ENCODE peak calls at places on chromosomes 13 and 19, in nine cellular contexts. One of them, this sample, is unnamed.

GRCh38 chr13:113216165-113217056 is 7.0 kb downstream of the CUL4A start:
- DNase-seq in stimulated activated naive CD4-positive, alpha-beta T cell treated with Interleukin-2 at 50 U/mL for 16 hours: no peak
- DNase-seq in hepatocyte: peak
- DNase-seq in omental fat pad: no peak
- DNase-seq in anterior cingulate cortex: no peak
- DNase-seq in stimulated activated CD4-positive, alpha-beta T cell treated with anti-CD3 and anti-CD28 coated beads, Interleukin-1b, Interleukin-23, amount 100 ng/mL, for 24 hours: no peak
- DNase-seq in iPS DF 19.7: no peak
- DNase-seq in Peyer's patch: no peak
- DNase-seq in AG08395: peak
- DNase-seq in this sample: no peak

GRCh38 chr19:50646074-50646807 is 3.0 kb upstream of the C19orf81 start:
- DNase-seq in stimulated activated naive CD4-positive, alpha-beta T cell treated with Interleukin-2 at 50 U/mL for 16 hours: no peak
- DNase-seq in hepatocyte: peak
- DNase-seq in omental fat pad: no peak
- DNase-seq in anterior cingulate cortex: no peak
- DNase-seq in stimulated activated CD4-positive, alpha-beta T cell treated with anti-CD3 and anti-CD28 coated beads, Interleukin-1b, Interleukin-23, amount 100 ng/mL, for 24 hours: no peak
- DNase-seq in iPS DF 19.7: no peak
- DNase-seq in Peyer's patch: no peak
- DNase-seq in AG08395: peak
- DNase-seq in this sample: no peak

GRCh38 chr13:100668408-100668807 is 6.2 kb downstream of the TMTC4 start:
- DNase-seq in stimulated activated naive CD4-positive, alpha-beta T cell treated with Interleukin-2 at 50 U/mL for 16 hours: no peak
- DNase-seq in hepatocyte: no peak
- DNase-seq in omental fat pad: no peak
- DNase-seq in anterior cingulate cortex: no peak
- DNase-seq in stimulated activated CD4-positive, alpha-beta T cell treated with anti-CD3 and anti-CD28 coated beads, Interleukin-1b, Interleukin-23, amount 100 ng/mL, for 24 hours: no peak
- DNase-seq in iPS DF 19.7: no peak
- DNase-seq in Peyer's patch: no peak
- DNase-seq in AG08395: peak
- DNase-seq in this sample: no peak

GRCh38 chr13:28705734-28706133 is 13.0 kb downstream of the SLC46A3 start:
- DNase-seq in stimulated activated naive CD4-positive, alpha-beta T cell treated with Interleukin-2 at 50 U/mL for 16 hours: no peak
- DNase-seq in hepatocyte: no peak
- DNase-seq in omental fat pad: no peak
- DNase-seq in anterior cingulate cortex: no peak
- DNase-seq in stimulated activated CD4-positive, alpha-beta T cell treated with anti-CD3 and anti-CD28 coated beads, Interleukin-1b, Interleukin-23, amount 100 ng/mL, for 24 hours: no peak
- DNase-seq in iPS DF 19.7: no peak
- DNase-seq in Peyer's patch: no peak
- DNase-seq in AG08395: no peak
- DNase-seq in this sample: no peak

GRCh38 chr19:34985249-34986022 is 14.7 kb upstream of the GRAMD1A start:
- DNase-seq in stimulated activated naive CD4-positive, alpha-beta T cell treated with Interleukin-2 at 50 U/mL for 16 hours: no peak
- DNase-seq in hepatocyte: no peak
- DNase-seq in omental fat pad: no peak
- DNase-seq in anterior cingulate cortex: no peak
- DNase-seq in stimulated activated CD4-positive, alpha-beta T cell treated with anti-CD3 and anti-CD28 coated beads, Interleukin-1b, Interleukin-23, amount 100 ng/mL, for 24 hours: no peak
- DNase-seq in iPS DF 19.7: no peak
- DNase-seq in Peyer's patch: peak
- DNase-seq in AG08395: peak
- DNase-seq in this sample: no peak

GRCh38 chr13:50168803-50169202 is 153.6 kb downstream of the KCNRG start:
- DNase-seq in stimulated activated naive CD4-positive, alpha-beta T cell treated with Interleukin-2 at 50 U/mL for 16 hours: no peak
- DNase-seq in hepatocyte: no peak
- DNase-seq in omental fat pad: no peak
- DNase-seq in anterior cingulate cortex: no peak
- DNase-seq in stimulated activated CD4-positive, alpha-beta T cell treated with anti-CD3 and anti-CD28 coated beads, Interleukin-1b, Interleukin-23, amount 100 ng/mL, for 24 hours: no peak
- DNase-seq in iPS DF 19.7: no peak
- DNase-seq in Peyer's patch: no peak
- DNase-seq in AG08395: no peak
- DNase-seq in this sample: no peak

GRCh38 chr13:66663206-66663605 is 566.9 kb downstream of the PCDH9 start:
- DNase-seq in stimulated activated naive CD4-positive, alpha-beta T cell treated with Interleukin-2 at 50 U/mL for 16 hours: no peak
- DNase-seq in hepatocyte: no peak
- DNase-seq in omental fat pad: no peak
- DNase-seq in anterior cingulate cortex: no peak
- DNase-seq in stimulated activated CD4-positive, alpha-beta T cell treated with anti-CD3 and anti-CD28 coated beads, Interleukin-1b, Interleukin-23, amount 100 ng/mL, for 24 hours: no peak
- DNase-seq in iPS DF 19.7: no peak
- DNase-seq in Peyer's patch: no peak
- DNase-seq in AG08395: no peak
- DNase-seq in this sample: no peak

GRCh38 chr13:45582533-45583076 is 32.9 kb downstream of the ERICH6B start:
- DNase-seq in stimulated activated naive CD4-positive, alpha-beta T cell treated with Interleukin-2 at 50 U/mL for 16 hours: no peak
- DNase-seq in hepatocyte: no peak
- DNase-seq in omental fat pad: no peak
- DNase-seq in anterior cingulate cortex: no peak
- DNase-seq in stimulated activated CD4-positive, alpha-beta T cell treated with anti-CD3 and anti-CD28 coated beads, Interleukin-1b, Interleukin-23, amount 100 ng/mL, for 24 hours: no peak
- DNase-seq in iPS DF 19.7: no peak
- DNase-seq in Peyer's patch: no peak
- DNase-seq in AG08395: no peak
- DNase-seq in this sample: no peak

GRCh38 chr19:49801966-49802661 is 11.0 kb downstream of the FUZ start:
- DNase-seq in stimulated activated naive CD4-positive, alpha-beta T cell treated with Interleukin-2 at 50 U/mL for 16 hours: no peak
- DNase-seq in hepatocyte: peak
- DNase-seq in omental fat pad: peak
- DNase-seq in anterior cingulate cortex: peak
- DNase-seq in stimulated activated CD4-positive, alpha-beta T cell treated with anti-CD3 and anti-CD28 coated beads, Interleukin-1b, Interleukin-23, amount 100 ng/mL, for 24 hours: no peak
- DNase-seq in iPS DF 19.7: peak
- DNase-seq in Peyer's patch: peak
- DNase-seq in AG08395: peak
- DNase-seq in this sample: no peak

GRCh38 chr13:113843063-113843654 is 20.7 kb downstream of the GAS6 start:
- DNase-seq in stimulated activated naive CD4-positive, alpha-beta T cell treated with Interleukin-2 at 50 U/mL for 16 hours: no peak
- DNase-seq in hepatocyte: no peak
- DNase-seq in omental fat pad: no peak
- DNase-seq in anterior cingulate cortex: no peak
- DNase-seq in stimulated activated CD4-positive, alpha-beta T cell treated with anti-CD3 and anti-CD28 coated beads, Interleukin-1b, Interleukin-23, amount 100 ng/mL, for 24 hours: no peak
- DNase-seq in iPS DF 19.7: no peak
- DNase-seq in Peyer's patch: no peak
- DNase-seq in AG08395: no peak
- DNase-seq in this sample: no peak

GRCh38 chr13:105598551-105598950 is 936.9 kb downstream of the EFNB2 start:
- DNase-seq in stimulated activated naive CD4-positive, alpha-beta T cell treated with Interleukin-2 at 50 U/mL for 16 hours: no peak
- DNase-seq in hepatocyte: no peak
- DNase-seq in omental fat pad: no peak
- DNase-seq in anterior cingulate cortex: no peak
- DNase-seq in stimulated activated CD4-positive, alpha-beta T cell treated with anti-CD3 and anti-CD28 coated beads, Interleukin-1b, Interleukin-23, amount 100 ng/mL, for 24 hours: no peak
- DNase-seq in iPS DF 19.7: no peak
- DNase-seq in Peyer's patch: no peak
- DNase-seq in AG08395: peak
- DNase-seq in this sample: no peak

GRCh38 chr19:32318884-32319520 is 26.4 kb upstream of the ZNF507 start:
- DNase-seq in stimulated activated naive CD4-positive, alpha-beta T cell treated with Interleukin-2 at 50 U/mL for 16 hours: no peak
- DNase-seq in hepatocyte: peak
- DNase-seq in omental fat pad: no peak
- DNase-seq in anterior cingulate cortex: no peak
- DNase-seq in stimulated activated CD4-positive, alpha-beta T cell treated with anti-CD3 and anti-CD28 coated beads, Interleukin-1b, Interleukin-23, amount 100 ng/mL, for 24 hours: no peak
- DNase-seq in iPS DF 19.7: peak
- DNase-seq in Peyer's patch: no peak
- DNase-seq in AG08395: peak
- DNase-seq in this sample: no peak

GRCh38 chr13:98581377-98581776 is 4.5 kb upstream of the STK24 start:
- DNase-seq in stimulated activated naive CD4-positive, alpha-beta T cell treated with Interleukin-2 at 50 U/mL for 16 hours: no peak
- DNase-seq in hepatocyte: no peak
- DNase-seq in omental fat pad: no peak
- DNase-seq in anterior cingulate cortex: no peak
- DNase-seq in stimulated activated CD4-positive, alpha-beta T cell treated with anti-CD3 and anti-CD28 coated beads, Interleukin-1b, Interleukin-23, amount 100 ng/mL, for 24 hours: no peak
- DNase-seq in iPS DF 19.7: no peak
- DNase-seq in Peyer's patch: no peak
- DNase-seq in AG08395: no peak
- DNase-seq in this sample: no peak

GRCh38 chr13:42276683-42277082 is 4.7 kb downstream of the AKAP11 start:
- DNase-seq in stimulated activated naive CD4-positive, alpha-beta T cell treated with Interleukin-2 at 50 U/mL for 16 hours: no peak
- DNase-seq in hepatocyte: peak
- DNase-seq in omental fat pad: no peak
- DNase-seq in anterior cingulate cortex: no peak
- DNase-seq in stimulated activated CD4-positive, alpha-beta T cell treated with anti-CD3 and anti-CD28 coated beads, Interleukin-1b, Interleukin-23, amount 100 ng/mL, for 24 hours: no peak
- DNase-seq in iPS DF 19.7: no peak
- DNase-seq in Peyer's patch: no peak
- DNase-seq in AG08395: no peak
- DNase-seq in this sample: no peak

GRCh38 chr19:48915757-48916156 is 15.6 kb downstream of the NUCB1 start:
- DNase-seq in stimulated activated naive CD4-positive, alpha-beta T cell treated with Interleukin-2 at 50 U/mL for 16 hours: no peak
- DNase-seq in hepatocyte: no peak
- DNase-seq in omental fat pad: no peak
- DNase-seq in anterior cingulate cortex: no peak
- DNase-seq in stimulated activated CD4-positive, alpha-beta T cell treated with anti-CD3 and anti-CD28 coated beads, Interleukin-1b, Interleukin-23, amount 100 ng/mL, for 24 hours: no peak
- DNase-seq in iPS DF 19.7: no peak
- DNase-seq in Peyer's patch: no peak
- DNase-seq in AG08395: no peak
- DNase-seq in this sample: no peak

GRCh38 chr13:111115051-111115840 is at the start of gene ARHGEF7:
- DNase-seq in stimulated activated naive CD4-positive, alpha-beta T cell treated with Interleukin-2 at 50 U/mL for 16 hours: no peak
- DNase-seq in hepatocyte: peak
- DNase-seq in omental fat pad: no peak
- DNase-seq in anterior cingulate cortex: no peak
- DNase-seq in stimulated activated CD4-positive, alpha-beta T cell treated with anti-CD3 and anti-CD28 coated beads, Interleukin-1b, Interleukin-23, amount 100 ng/mL, for 24 hours: no peak
- DNase-seq in iPS DF 19.7: no peak
- DNase-seq in Peyer's patch: no peak
- DNase-seq in AG08395: peak
- DNase-seq in this sample: no peak

GRCh38 chr19:47095707-47096704 is 17.6 kb downstream of the ZC3H4 start:
- DNase-seq in stimulated activated naive CD4-positive, alpha-beta T cell treated with Interleukin-2 at 50 U/mL for 16 hours: no peak
- DNase-seq in hepatocyte: peak
- DNase-seq in omental fat pad: no peak
- DNase-seq in anterior cingulate cortex: no peak
- DNase-seq in stimulated activated CD4-positive, alpha-beta T cell treated with anti-CD3 and anti-CD28 coated beads, Interleukin-1b, Interleukin-23, amount 100 ng/mL, for 24 hours: no peak
- DNase-seq in iPS DF 19.7: no peak
- DNase-seq in Peyer's patch: no peak
- DNase-seq in AG08395: no peak
- DNase-seq in this sample: no peak

GRCh38 chr19:42396248-42396541 is 6.1 kb upstream of the CNFN start:
- DNase-seq in stimulated activated naive CD4-positive, alpha-beta T cell treated with Interleukin-2 at 50 U/mL for 16 hours: no peak
- DNase-seq in hepatocyte: no peak
- DNase-seq in omental fat pad: no peak
- DNase-seq in anterior cingulate cortex: no peak
- DNase-seq in stimulated activated CD4-positive, alpha-beta T cell treated with anti-CD3 and anti-CD28 coated beads, Interleukin-1b, Interleukin-23, amount 100 ng/mL, for 24 hours: no peak
- DNase-seq in iPS DF 19.7: no peak
- DNase-seq in Peyer's patch: no peak
- DNase-seq in AG08395: no peak
- DNase-seq in this sample: no peak

GRCh38 chr19:18669524-18669817 is 14.0 kb upstream of the CRTC1 start:
- DNase-seq in stimulated activated naive CD4-positive, alpha-beta T cell treated with Interleukin-2 at 50 U/mL for 16 hours: no peak
- DNase-seq in hepatocyte: no peak
- DNase-seq in omental fat pad: no peak
- DNase-seq in anterior cingulate cortex: no peak
- DNase-seq in stimulated activated CD4-positive, alpha-beta T cell treated with anti-CD3 and anti-CD28 coated beads, Interleukin-1b, Interleukin-23, amount 100 ng/mL, for 24 hours: no peak
- DNase-seq in iPS DF 19.7: no peak
- DNase-seq in Peyer's patch: no peak
- DNase-seq in AG08395: no peak
- DNase-seq in this sample: no peak

This sample was measured in activated effector memory CD4-positive, alpha-beta T cell treated with anti-CD3 and anti-CD28 coated beads, Interleukin-2, amount 50 U/mL, for 16 hours.